ENCODE peak calls at places on chromosome 15, in eight cellular contexts. G is tibial artery, T is A549, V is neural progenitor cell, F is GM12865, P is fibroblast of lung, Q is left lung, Z is upper lobe of right lung. I is an unnamed sample.

GRCh38 chr15:100373942-100374341 is 32.2 kb upstream of the ADAMTS17 start:
- DNase-seq in P (no peak), Q (no peak), G (no peak), T (no peak), V (no peak), Z (no peak), F (no peak), I (no peak)

GRCh38 chr15:75067123-75067854 is 43.9 kb downstream of the PPCDC start:
- DNase-seq in F (peak), G (no peak), Z (no peak), P (peak), V (no peak), T (no peak), Q (no peak), I (peak)

GRCh38 chr15:81480645-81481053 is 106.6 kb upstream of the TMC3 start:
- DNase-seq in Z (no peak), G (no peak), T (peak), V (peak), F (peak), Q (no peak), P (peak), I (peak)

GRCh38 chr15:77025471-77025901 is 30.6 kb downstream of the PSTPIP1 start:
- DNase-seq in Z (no peak), V (peak), Q (peak), G (peak), T (no peak), P (no peak), F (no peak), I (peak)

GRCh38 chr15:26838742-26839460 is 28.0 kb upstream of the GABRA5 start:
- DNase-seq in P (no peak), G (no peak), F (no peak), Z (no peak), Q (no peak), T (peak), V (peak), I (no peak)

GRCh38 chr15:36230741-36231140 is 348.7 kb upstream of the CDIN1 start:
- DNase-seq in F (no peak), T (no peak), V (no peak), Q (no peak), Z (no peak), P (peak), G (no peak), I (no peak)

GRCh38 chr15:81270781-81271491 is 53.0 kb downstream of the STARD5 start:
- DNase-seq in T (no peak), G (no peak), Q (no peak), F (no peak), V (peak), Z (no peak), P (peak), I (no peak)

GRCh38 chr15:63338170-63338569 is 43.5 kb downstream of the CA12 start:
- DNase-seq in Q (no peak), V (no peak), T (no peak), G (no peak), Z (no peak), P (peak), F (no peak), I (no peak)

GRCh38 chr15:63018639-63019038 is 23.9 kb upstream of the TPM1 start:
- DNase-seq in T (no peak), G (no peak), F (no peak), Z (no peak), Q (no peak), V (no peak), P (no peak), I (peak)

GRCh38 chr15:75577401-75578205 is 1.5 kb downstream of the PTPN9 start:
- DNase-seq in G (no peak), V (no peak), P (peak), T (no peak), Z (no peak), Q (no peak), F (peak), I (peak)

GRCh38 chr15:72588096-72588495 is 66.4 kb upstream of the GOLGA6B start:
- DNase-seq in V (no peak), Q (no peak), G (no peak), Z (no peak), P (no peak), T (no peak), F (no peak), I (no peak)

GRCh38 chr15:52076889-52077781 is 35.4 kb downstream of the BCL2L10 start:
- DNase-seq in F (peak), Q (no peak), Z (no peak), T (peak), V (no peak), G (no peak), P (peak), I (no peak)

GRCh38 chr15:27582741-27583400 is 516.2 kb downstream of the OCA2 start:
- DNase-seq in P (peak), G (no peak), V (no peak), F (no peak), Z (no peak), T (no peak), Q (no peak), I (no peak)

GRCh38 chr15:47364671-47365141 is 352.6 kb upstream of the SEMA6D start:
- DNase-seq in V (peak), P (no peak), F (no peak), G (no peak), Q (no peak), T (no peak), Z (no peak), I (no peak)

GRCh38 chr15:74529911-74530310 is 11.1 kb upstream of the ARID3B start:
- DNase-seq in F (no peak), Q (no peak), G (no peak), T (no peak), P (peak), V (no peak), Z (no peak), I (no peak)

GRCh38 chr15:34223904-34224596 is 766 bp upstream of the EMC4 start:
- DNase-seq in V (peak), Q (no peak), G (no peak), F (peak), Z (no peak), T (peak), P (no peak), I (no peak)

GRCh38 chr15:85704021-85704420 is 90.7 kb downstream of the KLHL25 start:
- DNase-seq in Q (no peak), T (no peak), V (no peak), Z (no peak), F (peak), G (no peak), P (peak), I (no peak)

GRCh38 chr15:31327674-31328424 is 1.2 kb downstream of the KLF13 start:
- DNase-seq in Z (peak), P (peak), F (peak), T (peak), V (peak), G (peak), Q (peak), I (peak)

GRCh38 chr15:88021601-88022000 is 234.9 kb downstream of the NTRK3 start:
- DNase-seq in G (no peak), T (no peak), V (no peak), Q (no peak), P (peak), Z (no peak), F (no peak), I (no peak)

GRCh38 chr15:87461621-87462020 is 794.9 kb downstream of the NTRK3 start:
- DNase-seq in G (no peak), T (no peak), Q (no peak), F (no peak), Z (no peak), V (no peak), P (no peak), I (no peak)

GRCh38 chr15:27817258-27817657 is 281.9 kb downstream of the OCA2 start:
- DNase-seq in Q (no peak), Z (no peak), P (no peak), G (no peak), T (no peak), F (no peak), V (no peak), I (no peak)

GRCh38 chr15:62845239-62846126 is 197.1 kb upstream of the TPM1 start:
- DNase-seq in Q (no peak), Z (no peak), P (peak), G (no peak), V (no peak), T (peak), F (no peak), I (peak)

GRCh38 chr15:91857772-91858171 is 4.3 kb downstream of the SLCO3A1 start:
- DNase-seq in Z (no peak), P (no peak), G (no peak), T (no peak), Q (no peak), V (no peak), F (peak), I (no peak)

GRCh38 chr15:87033056-87033455 is 953.4 kb downstream of the AGBL1 start:
- DNase-seq in P (no peak), Z (no peak), Q (no peak), T (peak), G (no peak), V (peak), F (no peak), I (no peak)

GRCh38 chr15:101014921-101015841 is 96.0 kb downstream of the LRRK1 start:
- DNase-seq in F (peak), T (peak), G (peak), Q (peak), Z (peak), P (peak), V (peak), I (peak)

GRCh38 chr15:58423858-58424608 is 7.8 kb upstream of the LIPC start:
- DNase-seq in P (peak), Q (no peak), T (no peak), V (no peak), G (no peak), F (peak), Z (no peak), I (no peak)

GRCh38 chr15:67091073-67091965 is 25.9 kb downstream of the SMAD3 start:
- DNase-seq in Q (peak), F (peak), Z (no peak), V (no peak), T (peak), P (peak), G (no peak), I (no peak)

GRCh38 chr15:44325568-44325967 is 37.0 kb downstream of the GOLM2 start:
- DNase-seq in G (no peak), Q (no peak), T (no peak), P (no peak), V (peak), Z (no peak), F (no peak), I (no peak)

GRCh38 chr15:69375151-69375790 is 38.9 kb upstream of the KIF23 start:
- DNase-seq in V (no peak), Z (no peak), T (no peak), F (no peak), G (peak), Q (no peak), P (no peak), I (no peak)

GRCh38 chr15:96262097-96262496 is 68.4 kb upstream of the NR2F2 start:
- DNase-seq in V (no peak), Q (no peak), F (no peak), T (no peak), Z (no peak), G (no peak), P (no peak), I (no peak)

GRCh38 chr15:96264351-96264798 is 66.1 kb upstream of the NR2F2 start:
- DNase-seq in Z (no peak), T (peak), Q (peak), V (no peak), F (peak), P (no peak), G (no peak), I (no peak)

GRCh38 chr15:96264801-96265515 is 65.5 kb upstream of the NR2F2 start:
- DNase-seq in F (no peak), G (no peak), Q (no peak), T (peak), P (peak), V (no peak), Z (no peak), I (no peak)

GRCh38 chr15:96261575-96262034 is 68.9 kb upstream of the NR2F2 start:
- DNase-seq in Z (no peak), F (peak), Q (no peak), T (no peak), G (no peak), P (no peak), V (no peak), I (no peak)

DNA sequence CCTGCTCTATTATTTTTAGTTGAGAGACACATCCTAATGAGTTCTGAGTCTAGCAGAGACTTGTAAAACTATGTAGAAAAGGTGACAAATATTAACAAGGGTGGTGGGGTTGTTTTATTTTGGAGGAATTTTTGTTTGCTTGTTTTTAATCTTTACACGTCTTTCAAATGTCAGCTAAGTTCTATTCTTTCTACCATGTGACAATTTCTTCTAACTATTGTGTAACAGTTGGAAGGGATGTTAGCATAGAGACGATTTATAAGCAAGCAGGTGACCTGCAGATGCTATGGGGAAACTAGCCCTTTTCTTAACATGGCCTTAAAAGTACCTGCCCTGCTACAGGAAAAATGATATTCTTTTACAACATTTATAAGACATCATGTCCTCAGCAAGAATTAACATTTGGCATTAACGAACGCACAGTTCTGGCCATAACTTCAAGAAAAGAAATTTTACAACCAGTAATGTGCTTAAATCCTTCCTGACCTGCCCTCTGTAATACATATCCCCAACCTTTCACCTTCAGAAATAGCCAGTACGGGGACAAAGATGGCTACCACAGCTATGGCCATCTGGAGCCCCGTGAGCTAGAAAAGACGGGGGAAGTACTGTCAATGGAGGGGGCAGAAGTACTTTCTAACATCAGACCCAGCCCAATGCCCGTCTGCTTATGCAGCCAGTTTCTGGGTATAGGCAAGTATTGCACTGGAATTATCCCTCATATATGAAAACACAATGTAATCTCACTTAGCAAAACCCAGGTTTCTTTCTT is 67.8 kb upstream of the NR2F2 start:
- DNase-seq in T (no peak), V (no peak), G (no peak), Z (no peak), Q (no peak), F (no peak), P (no peak), I (no peak)
- H3K4me3 ChIP-seq in T (no peak), V (no peak), G (no peak), Z (no peak), Q (no peak), F (no peak), P (no peak), I (no peak)

GRCh38 chr15:78565951-78566774 is 843 bp downstream of the CHRNA5 start:
- DNase-seq in G (no peak), V (peak), T (peak), F (peak), Q (no peak), P (peak), Z (no peak), I (no peak)
- TF ChIP-seq CTCF in G (no peak), V (no peak), T (peak), F (peak), Q (no peak), P (peak), Z (no peak), I (no peak)

GRCh38 chr15:89362203-89363101 is 27.8 kb upstream of the POLG start:
- DNase-seq in V (peak), Q (no peak), G (no peak), F (no peak), P (no peak), Z (no peak), T (no peak), I (no peak)
- H3K4me3 ChIP-seq in V (no peak), Q (no peak), G (no peak), F (no peak), P (no peak), Z (no peak), T (peak), I (no peak)

GRCh38 chr15:68304611-68305337 is 27.2 kb downstream of the FEM1B start:
- DNase-seq in G (peak), F (no peak), P (no peak), V (peak), T (no peak), Q (no peak), Z (no peak), I (no peak)
- TF ChIP-seq CTCF in G (no peak), F (no peak), P (no peak), V (peak), T (no peak), Q (no peak), Z (no peak), I (no peak)

DNA sequence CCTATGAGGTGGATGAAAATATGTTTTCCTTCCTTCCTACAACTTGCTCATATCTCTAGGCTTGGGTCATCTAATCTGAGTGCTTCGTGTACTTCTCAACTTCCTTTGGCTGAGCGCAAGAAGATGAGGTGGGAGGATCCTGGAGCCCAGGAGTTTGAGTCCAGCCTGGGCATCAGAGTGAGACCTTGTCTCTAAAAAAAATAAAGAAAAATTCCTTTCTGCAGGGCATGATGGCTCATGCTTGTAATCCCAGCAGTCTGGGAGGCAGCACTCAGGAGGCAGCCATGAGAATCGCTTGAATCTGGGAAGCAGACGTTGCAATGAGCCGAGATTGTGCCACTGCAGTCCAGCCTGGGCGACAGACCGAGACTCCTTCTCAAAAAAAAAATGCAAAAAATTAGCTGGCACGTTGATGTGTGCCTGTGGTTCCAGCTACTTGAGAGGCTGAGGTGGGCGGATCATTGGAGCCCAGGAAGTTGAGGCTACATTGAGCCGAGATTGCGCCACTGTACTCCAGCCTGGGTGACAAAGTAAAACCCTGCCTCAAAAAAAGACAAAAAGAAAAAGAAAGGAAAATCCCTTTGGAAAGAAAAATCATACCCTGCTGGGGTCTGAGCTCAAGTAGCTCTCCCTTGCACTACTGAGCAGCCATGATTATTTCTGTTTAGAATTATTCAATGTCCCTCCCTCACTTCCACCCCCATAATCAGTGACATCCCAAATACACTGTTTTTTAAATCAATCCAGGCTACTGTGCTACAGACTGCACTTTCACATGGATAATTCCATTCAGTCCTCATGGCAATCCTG is 28.0 kb upstream of the RAB11A start:
- DNase-seq in G (peak), Z (peak), P (peak), V (peak), T (no peak), Q (peak), F (no peak), I (no peak)
- H3K4me3 ChIP-seq in G (peak), Z (peak), P (no peak), V (no peak), T (no peak), Q (peak), F (no peak), I (no peak)

GRCh38 chr15:38894260-38894948 is 329.8 kb upstream of the RASGRP1 start:
- DNase-seq in V (no peak), F (no peak), G (no peak), T (peak), P (peak), Q (no peak), Z (no peak), I (no peak)

GRCh38 chr15:38886315-38887163 is 321.9 kb upstream of the RASGRP1 start:
- DNase-seq in T (peak), Q (no peak), G (no peak), V (no peak), Z (no peak), P (peak), F (no peak), I (no peak)

GRCh38 chr15:38893920-38894259 is 329.3 kb upstream of the RASGRP1 start:
- DNase-seq in V (no peak), G (no peak), Z (no peak), T (no peak), Q (no peak), F (no peak), P (no peak), I (no peak)

GRCh38 chr15:38888701-38889154 is 324.1 kb upstream of the RASGRP1 start:
- DNase-seq in V (peak), Q (no peak), T (no peak), Z (no peak), F (no peak), G (no peak), P (no peak), I (no peak)

DNA sequence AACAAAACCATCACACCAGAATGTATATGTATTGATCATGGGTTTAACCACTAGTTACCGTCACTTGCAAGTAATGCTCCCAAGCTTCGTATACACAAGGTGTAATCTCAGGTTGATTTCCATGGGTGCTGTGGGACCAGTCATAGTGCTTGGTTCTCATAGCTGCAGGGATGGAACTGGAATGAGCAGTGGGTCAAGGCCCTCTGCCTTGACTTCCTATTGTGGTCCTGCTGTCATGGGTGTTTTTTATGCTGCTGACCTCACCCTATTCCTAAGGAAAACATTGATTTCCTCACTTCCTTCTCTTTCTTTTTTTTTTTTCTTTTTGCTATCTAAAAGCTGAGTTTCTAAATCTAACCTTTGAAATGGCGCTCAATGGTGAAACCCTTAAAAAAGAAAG is 325.6 kb upstream of the RASGRP1 start:
- DNase-seq in P (no peak), Q (no peak), F (no peak), T (no peak), V (no peak), Z (no peak), G (no peak), I (no peak)
- TF ChIP-seq CTCF in P (no peak), Q (no peak), F (no peak), T (no peak), V (no peak), Z (no peak), G (no peak), I (no peak)